ENCODE peak calls at places on chromosome 12, in six cellular contexts. R is lower leg skin; K is naive thymus-derived CD8-positive, alpha-beta T cell; J is activated CD8-positive, alpha-beta memory T cell treated with anti-CD3 and anti-CD28 coated beads, Interleukin-2, amount 50 U/mL, for 48 hours; U is stimulated activated CD4-positive, alpha-beta T cell treated with anti-CD3 and anti-CD28 coated beads, Interleukin-1b, Interleukin-23, amount 100 ng/mL, for 24 hours; A is HS-27A. G is an unnamed sample.
A peak's percentile ranks its signal among the peaks of the same experiment; 100 is the strongest.

GRCh38 chr12:130441771-130442760 is 104.4 kb downstream of the PIWIL1 start:
- DNase-seq in R (no peak), K (no peak), J (no peak), U (no peak), A (no peak), G (no peak)

GRCh38 chr12:55899035-55899434 is 28.7 kb downstream of the PYM1 start:
- DNase-seq in R (no peak), K (no peak), J (peak; percentile 50), U (peak; percentile 17), A (no peak), G (no peak)

GRCh38 chr12:132560421-132560830 is 50.0 kb downstream of the LRCOL1 start:
- DNase-seq in R (no peak), K (peak; percentile 22), J (peak; percentile 65), U (peak; percentile 31), A (no peak), G (no peak)

GRCh38 chr12:50924439-50925341 is 27.7 kb upstream of the HIGD1C start:
- DNase-seq in R (peak; percentile 97), K (peak; percentile 44), J (peak; percentile 57), U (no peak), A (peak; percentile 34), G (peak; percentile 85)

GRCh38 chr12:120257041-120257821 is 8.3 kb downstream of the PXN start:
- DNase-seq in R (no peak), K (no peak), J (no peak), U (no peak), A (no peak), G (peak; percentile 83)

GRCh38 chr12:31325524-31325875 is 450 bp downstream of the SINHCAF start:
- DNase-seq in R (peak; percentile 87), K (no peak), J (no peak), U (peak; percentile 12), A (no peak), G (peak; percentile 85)

GRCh38 chr12:13347241-13348043 is 150.9 kb downstream of the EMP1 start:
- DNase-seq in R (peak; percentile 87), K (no peak), J (peak; percentile 81), U (peak; percentile 63), A (no peak), G (no peak)

GRCh38 chr12:75981773-75982564 is 49.6 kb downstream of the PHLDA1 start:
- DNase-seq in R (no peak), K (no peak), J (no peak), U (no peak), A (no peak), G (no peak)

GRCh38 chr12:121626853-121627623 is 708 bp downstream of the ORAI1 start:
- DNase-seq in R (peak; percentile 94), K (peak; percentile 89), J (peak; percentile 92), U (peak; percentile 90), A (no peak), G (peak; percentile 88)

GRCh38 chr12:127987199-127987901 is 279.6 kb upstream of the TMEM132C start:
- DNase-seq in R (no peak), K (no peak), J (no peak), U (no peak), A (no peak), G (no peak)

GRCh38 chr12:1185460-1186182 is 194.6 kb downstream of the ERC1 start:
- DNase-seq in R (no peak), K (no peak), J (no peak), U (no peak), A (no peak), G (no peak)

GRCh38 chr12:105983622-105984325 is 155.0 kb downstream of the NUAK1 start:
- DNase-seq in R (no peak), K (no peak), J (no peak), U (no peak), A (no peak), G (no peak)

GRCh38 chr12:124240493-124240892 is 54.4 kb upstream of the RFLNA start:
- DNase-seq in R (no peak), K (no peak), J (no peak), U (no peak), A (peak; percentile 19), G (no peak)

GRCh38 chr12:109421355-109422087 is 55.6 kb downstream of the KCTD10 start:
- DNase-seq in R (no peak), K (no peak), J (no peak), U (no peak), A (no peak), G (no peak)

GRCh38 chr12:77485961-77486579 is 344.6 kb upstream of the NAV3 start:
- DNase-seq in R (no peak), K (no peak), J (no peak), U (no peak), A (no peak), G (no peak)

GRCh38 chr12:118356809-118357326 is 15.8 kb downstream of the TAOK3 start:
- DNase-seq in R (peak; percentile 45), K (no peak), J (no peak), U (no peak), A (no peak), G (no peak)

GRCh38 chr12:24048446-24048845 is 99.0 kb upstream of the SOX5 start:
- DNase-seq in R (no peak), K (no peak), J (no peak), U (no peak), A (no peak), G (no peak)

GRCh38 chr12:39277416-39277815 is 165.5 kb downstream of the KIF21A start:
- DNase-seq in R (no peak), K (no peak), J (no peak), U (no peak), A (no peak), G (no peak)

GRCh38 chr12:46751173-46751572 is 74.6 kb downstream of the SLC38A4 start:
- DNase-seq in R (no peak), K (no peak), J (no peak), U (no peak), A (no peak), G (no peak)

GRCh38 chr12:10031771-10032175 is 1.3 kb downstream of the CLEC9A start:
- DNase-seq in R (no peak), K (no peak), J (no peak), U (no peak), A (peak; percentile 58), G (no peak)

GRCh38 chr12:12441891-12442461 is 85.1 kb downstream of the BORCS5 start:
- DNase-seq in R (no peak), K (peak; percentile 90), J (peak; percentile 80), U (peak; percentile 23), A (no peak), G (no peak)

GRCh38 chr12:124939428-124940142 is 25.1 kb upstream of the UBC start:
- DNase-seq in R (peak; percentile 98), K (peak; percentile 95), J (peak; percentile 99), U (peak; percentile 83), A (peak; percentile 93), G (peak; percentile 96)

GRCh38 chr12:46124848-46125619 is 134.7 kb upstream of the SCAF11 start:
- DNase-seq in R (no peak), K (peak; percentile 65), J (no peak), U (peak; percentile 21), A (peak; percentile 59), G (no peak)

GRCh38 chr12:7369274-7369729 is 65.4 kb downstream of the ACSM4 start:
- DNase-seq in R (peak; percentile 86), K (no peak), J (no peak), U (no peak), A (no peak), G (no peak)

GRCh38 chr12:10189653-10190052 is 10.8 kb downstream of the TMEM52B start:
- DNase-seq in R (no peak), K (no peak), J (no peak), U (no peak), A (no peak), G (no peak)

GRCh38 chr12:115946867-115947695 is 330.4 kb downstream of the MED13L start:
- DNase-seq in R (no peak), K (no peak), J (no peak), U (no peak), A (no peak), G (no peak)

GRCh38 chr12:56631790-56632700 is 1.9 kb upstream of the BAZ2A start:
- DNase-seq in R (peak; percentile 92), K (peak; percentile 28), J (peak; percentile 76), U (peak; percentile 47), A (no peak), G (no peak)

GRCh38 chr12:32545413-32545970 is 133.6 kb upstream of the DNM1L start:
- DNase-seq in R (no peak), K (no peak), J (no peak), U (no peak), A (no peak), G (no peak)

GRCh38 chr12:96780330-96780729 is 126.7 kb upstream of the NEDD1 start:
- DNase-seq in R (no peak), K (no peak), J (no peak), U (no peak), A (no peak), G (no peak)

GRCh38 chr12:46874642-46875041 is 48.8 kb upstream of the SLC38A4 start:
- DNase-seq in R (no peak), K (no peak), J (no peak), U (no peak), A (peak; percentile 77), G (no peak)

GRCh38 chr12:89750821-89751227 is 42.2 kb upstream of the ATP2B1 start:
- DNase-seq in R (no peak), K (no peak), J (no peak), U (no peak), A (no peak), G (no peak)